ENCODE peak calls at places on chromosomes 1 and 21, in ten cellular contexts. T is small intestine, E is AG04450, N is fibroblast of pulmonary artery, A is fibroblast of mammary gland, V is heart right ventricle, K is fibroblast of the aortic adventitia, Q is cardiac muscle cell, F is IMR-90, U is PC-3. L is an unnamed sample.

GRCh38 chr1:153961421-153961820 is 1.9 kb downstream of the SLC39A1 start:
- DNase-seq in T (no peak), F (no peak), V (no peak), K (no peak), N (no peak), Q (no peak), U (no peak), A (no peak), E (no peak), L (no peak)

GRCh38 chr1:22339237-22339636 is 112.4 kb upstream of the ZBTB40 start:
- DNase-seq in U (no peak), T (no peak), N (no peak), V (no peak), A (no peak), K (no peak), E (no peak), Q (no peak), F (no peak), L (no peak)

GRCh38 chr1:204465469-204466415 is 28.9 kb downstream of the PIK3C2B start:
- DNase-seq in N (no peak), E (no peak), F (no peak), V (peak), Q (peak), U (no peak), A (no peak), K (no peak), T (no peak), L (no peak)

GRCh38 chr1:167541610-167542009 is 12.0 kb downstream of the CREG1 start:
- DNase-seq in U (no peak), T (no peak), N (peak), E (no peak), K (peak), A (peak), Q (no peak), F (peak), V (no peak), L (peak)

GRCh38 chr1:239467688-239468087 is 81.3 kb downstream of the CHRM3 start:
- DNase-seq in N (no peak), V (no peak), Q (no peak), T (no peak), K (no peak), F (no peak), U (no peak), E (no peak), A (no peak), L (no peak)

GRCh38 chr1:209748620-209749019 is 7.2 kb upstream of the TRAF3IP3 start:
- DNase-seq in N (no peak), K (no peak), A (no peak), U (no peak), T (no peak), E (no peak), Q (no peak), F (no peak), V (no peak), L (no peak)

GRCh38 chr1:180270767-180271639 is 40.9 kb downstream of the LHX4 start:
- DNase-seq in A (peak), N (peak), U (no peak), V (no peak), T (peak), F (peak), Q (no peak), E (peak), K (peak), L (peak)

GRCh38 chr1:160144921-160145320 is 6.5 kb upstream of the ATP1A4 start:
- DNase-seq in A (no peak), Q (no peak), T (no peak), K (peak), E (no peak), U (no peak), V (no peak), F (peak), N (no peak), L (no peak)

GRCh38 chr1:25549273-25550154 is 6.1 kb downstream of the LDLRAP1 start:
- DNase-seq in U (peak), E (no peak), N (no peak), A (peak), T (peak), K (peak), Q (no peak), V (peak), F (peak), L (no peak)

GRCh38 chr1:43382027-43382771 is 7.4 kb downstream of the MED8 start:
- DNase-seq in E (no peak), U (no peak), V (no peak), A (no peak), Q (no peak), F (no peak), N (peak), K (peak), T (peak), L (no peak)

GRCh38 chr1:156848461-156849150 is 10.3 kb downstream of the INSRR start:
- DNase-seq in T (peak), V (peak), E (no peak), F (no peak), K (no peak), U (no peak), Q (peak), A (no peak), N (no peak), L (no peak)

GRCh38 chr1:200962631-200963030 is 60.9 kb downstream of the KIF21B start:
- DNase-seq in K (no peak), F (no peak), A (no peak), T (no peak), Q (no peak), E (no peak), N (no peak), U (no peak), V (no peak), L (no peak)

GRCh38 chr1:229900220-229900619 is 166.8 kb upstream of the GALNT2 start:
- DNase-seq in T (no peak), A (no peak), Q (no peak), F (no peak), U (no peak), V (no peak), K (no peak), N (no peak), E (no peak), L (no peak)

GRCh38 chr1:31699341-31699891 is 4.4 kb downstream of the COL16A1 start:
- DNase-seq in E (no peak), V (no peak), F (no peak), T (peak), U (no peak), Q (no peak), A (no peak), K (no peak), N (no peak), L (no peak)

GRCh38 chr1:213564215-213564659 is 423.5 kb upstream of the PROX1 start:
- DNase-seq in F (no peak), V (no peak), N (no peak), U (peak), E (no peak), A (peak), Q (peak), K (no peak), T (peak), L (no peak)

GRCh38 chr1:13967707-13968106 is 267.7 kb downstream of the PRDM2 start:
- DNase-seq in N (no peak), V (no peak), E (no peak), A (no peak), T (no peak), K (no peak), Q (no peak), U (no peak), F (no peak), L (no peak)

GRCh38 chr1:237071641-237072420 is 29.8 kb downstream of the RYR2 start:
- DNase-seq in E (no peak), T (no peak), F (no peak), Q (no peak), K (no peak), N (no peak), A (no peak), V (no peak), U (no peak), L (no peak)

GRCh38 chr1:1213919-1214599 is at the start of gene TNFRSF4:
- DNase-seq in T (no peak), F (no peak), N (no peak), A (no peak), K (no peak), V (peak), Q (no peak), E (no peak), U (no peak), L (no peak)
- H3K4me3 ChIP-seq in T (no peak), F (no peak), N (no peak), A (no peak), K (no peak), V (peak), Q (no peak), E (no peak), U (no peak), L (no peak)

DNA sequence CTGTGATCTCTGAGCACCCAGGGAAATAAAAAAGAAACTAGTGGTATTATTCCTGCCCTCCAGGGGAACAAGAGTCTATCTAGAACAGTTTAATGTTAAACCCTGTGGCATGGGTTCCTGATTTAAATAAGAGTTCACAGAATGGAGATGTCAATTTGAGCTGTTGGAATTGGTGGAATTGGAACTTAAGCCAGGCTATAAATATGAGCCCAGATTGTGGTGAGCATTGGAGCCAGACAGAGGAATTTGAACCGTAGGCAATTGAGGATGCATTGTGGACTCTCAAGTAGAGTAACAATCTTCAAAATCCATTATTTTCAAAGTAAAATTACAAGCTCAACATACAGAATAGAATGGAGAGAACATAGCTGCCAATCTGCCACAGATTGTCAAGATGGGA is 98.2 kb downstream of the NEK7 start:
- DNase-seq in F (no peak), V (no peak), A (no peak), E (no peak), U (no peak), N (no peak), T (no peak), K (peak), Q (no peak), L (no peak)
- H3K4me3 ChIP-seq in F (no peak), V (no peak), A (no peak), E (no peak), U (no peak), N (no peak), T (no peak), K (no peak), Q (no peak), L (no peak)

DNA sequence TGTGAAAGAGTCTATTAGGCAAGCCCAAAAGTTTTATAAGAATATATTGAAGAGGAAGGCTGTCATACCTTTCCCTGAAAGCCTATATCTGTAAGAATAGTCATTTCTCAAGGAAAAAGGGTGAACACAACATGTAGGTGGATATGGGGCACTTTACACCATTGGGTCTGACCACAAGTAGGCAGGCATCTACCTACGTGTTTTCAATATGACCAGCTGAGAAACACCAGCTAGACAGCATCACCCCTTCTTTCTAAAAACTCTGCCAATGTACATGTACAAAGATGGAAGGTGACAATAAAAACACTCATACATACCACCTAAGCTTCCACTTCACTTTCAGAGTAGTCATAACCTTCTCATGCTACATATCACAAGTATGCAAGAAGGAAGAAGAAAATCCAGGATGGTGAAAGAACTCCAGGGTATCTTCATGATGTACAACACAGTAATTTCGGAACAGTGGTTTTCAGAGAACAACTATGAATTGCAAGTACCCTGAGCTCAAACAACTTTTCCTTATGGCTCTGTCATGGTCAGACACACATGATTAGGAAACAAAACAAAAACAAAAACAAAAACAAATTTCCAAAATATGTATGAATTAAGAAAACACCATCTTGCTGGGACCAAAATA is 98.5 kb upstream of the ADGRL2 start:
- DNase-seq in A (no peak), Q (no peak), F (no peak), T (no peak), V (no peak), U (no peak), E (no peak), N (no peak), K (no peak), L (no peak)
- H3K4me3 ChIP-seq in A (no peak), Q (no peak), F (no peak), T (no peak), V (no peak), U (no peak), E (no peak), N (no peak), K (no peak), L (no peak)

DNA sequence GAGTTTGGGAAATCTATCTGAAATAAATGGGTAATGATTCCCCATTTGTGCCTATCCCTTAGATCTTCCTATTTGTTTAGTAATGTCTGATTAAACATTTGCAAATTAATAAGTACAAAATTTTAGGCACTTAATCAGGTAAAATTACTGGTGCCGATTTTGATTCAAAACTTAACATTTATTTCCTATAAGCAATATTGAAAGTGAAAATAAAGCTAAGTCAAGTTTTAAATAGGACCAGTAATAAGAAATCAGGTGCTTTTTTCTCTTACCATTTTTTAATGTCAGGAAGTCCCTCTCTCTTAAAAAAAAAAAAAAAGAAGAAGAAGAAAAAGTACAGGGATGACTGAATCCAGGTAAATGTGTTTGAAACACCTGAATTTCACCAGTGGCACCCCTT is 773 bp upstream of the GBP4 start:
- DNase-seq in K (no peak), Q (no peak), E (no peak), N (no peak), U (no peak), T (peak), A (no peak), F (no peak), V (no peak), L (no peak)
- H3K4me3 ChIP-seq in K (no peak), Q (peak), E (no peak), N (peak), U (no peak), T (no peak), A (no peak), F (no peak), V (peak), L (no peak)

DNA sequence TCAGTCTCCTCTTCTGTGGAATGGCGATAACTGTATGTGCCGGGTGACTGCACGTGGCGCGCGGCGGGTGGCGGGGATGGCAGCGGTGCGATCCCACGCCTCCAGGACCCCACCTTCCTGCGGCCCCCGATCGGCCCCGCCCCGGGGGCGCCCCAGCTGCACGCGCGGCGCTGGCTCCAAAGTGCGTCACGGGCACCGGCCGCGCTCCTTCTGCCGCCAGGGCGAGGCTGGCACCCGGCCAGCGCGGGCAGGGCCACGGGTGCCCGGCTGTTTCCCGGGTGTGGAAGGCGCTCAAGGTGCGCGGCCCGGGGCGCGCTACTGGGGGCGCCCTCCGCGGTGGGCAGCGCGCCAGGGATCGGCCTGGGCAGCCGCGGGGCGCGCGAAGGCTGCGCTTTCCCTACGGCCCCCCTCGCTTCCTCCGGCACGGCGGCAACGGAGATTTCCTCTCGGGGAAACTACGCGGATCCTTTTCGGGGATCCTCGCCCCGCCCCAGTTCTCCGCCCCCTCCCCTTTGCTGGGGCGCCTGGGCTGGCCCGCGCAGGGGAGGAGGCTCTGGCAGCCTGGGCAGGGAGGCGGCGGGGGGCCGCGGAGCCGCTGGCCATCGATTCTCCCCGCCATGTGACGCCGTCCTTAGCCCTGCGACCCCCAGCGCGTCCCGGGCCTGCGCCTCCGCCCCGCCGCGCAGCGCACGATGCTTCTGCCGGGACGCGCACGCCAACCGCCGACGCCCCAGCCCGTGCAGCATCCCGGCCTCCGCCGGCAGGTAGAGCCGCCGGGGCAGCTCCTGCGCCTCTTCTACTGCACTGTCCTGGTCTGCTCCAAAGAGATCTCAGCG is at the start of gene EVA1C:
- DNase-seq in F (peak), U (peak), T (peak), N (peak), V (peak), A (peak), K (peak), Q (peak), E (no peak), L (no peak)
- H3K4me3 ChIP-seq in F (peak), U (peak), T (peak), N (peak), V (peak), A (peak), K (peak), Q (peak), E (peak), L (peak)

GRCh38 chr1:50333595-50333974 is 89.7 kb downstream of the DMRTA2 start:
- DNase-seq in F (peak), U (peak), T (peak), N (peak), E (no peak), V (peak), A (peak), K (peak), Q (peak), L (no peak)
- H3K4me3 ChIP-seq in F (peak), U (peak), T (no peak), N (peak), E (peak), V (peak), A (peak), K (peak), Q (peak), L (peak)

GRCh38 chr1:109490934-109491302 is 3.0 kb upstream of the CYB561D1 start:
- DNase-seq in N (no peak), Q (no peak), E (no peak), T (no peak), V (peak), F (no peak), K (no peak), A (no peak), U (no peak), L (no peak)

GRCh38 chr1:109490029-109490933 is 3.6 kb upstream of the CYB561D1 start:
- DNase-seq in N (peak), Q (peak), V (peak), U (peak), E (no peak), T (peak), F (peak), K (peak), A (peak), L (no peak)

GRCh38 chr1:109488201-109488600 is 4.5 kb downstream of the ATXN7L2 start:
- DNase-seq in F (no peak), E (no peak), Q (no peak), K (no peak), V (no peak), N (no peak), T (no peak), U (no peak), A (peak), L (no peak)

GRCh38 chr1:109491372-109491771 is 2.5 kb upstream of the CYB561D1 start:
- DNase-seq in E (no peak), T (no peak), A (no peak), V (no peak), U (no peak), F (no peak), N (no peak), Q (no peak), K (no peak), L (no peak)

GRCh38 chr1:109488696-109489095 is 5.0 kb downstream of the ATXN7L2 start:
- DNase-seq in Q (no peak), F (no peak), E (no peak), K (no peak), A (no peak), T (no peak), U (no peak), V (no peak), N (no peak), L (no peak)
- H3K4me3 ChIP-seq in Q (no peak), F (no peak), E (no peak), K (no peak), A (no peak), T (no peak), U (no peak), V (no peak), N (no peak), L (no peak)

GRCh38 chr1:11925938-11926292 is 312 bp downstream of the KIAA2013 start:
- DNase-seq in N (no peak), A (no peak), Q (no peak), K (no peak), F (no peak), T (no peak), V (peak), E (no peak), U (no peak), L (no peak)
- H3K4me3 ChIP-seq in N (peak), A (peak), Q (peak), K (peak), F (peak), T (peak), V (peak), E (peak), U (peak), L (peak)

DNA sequence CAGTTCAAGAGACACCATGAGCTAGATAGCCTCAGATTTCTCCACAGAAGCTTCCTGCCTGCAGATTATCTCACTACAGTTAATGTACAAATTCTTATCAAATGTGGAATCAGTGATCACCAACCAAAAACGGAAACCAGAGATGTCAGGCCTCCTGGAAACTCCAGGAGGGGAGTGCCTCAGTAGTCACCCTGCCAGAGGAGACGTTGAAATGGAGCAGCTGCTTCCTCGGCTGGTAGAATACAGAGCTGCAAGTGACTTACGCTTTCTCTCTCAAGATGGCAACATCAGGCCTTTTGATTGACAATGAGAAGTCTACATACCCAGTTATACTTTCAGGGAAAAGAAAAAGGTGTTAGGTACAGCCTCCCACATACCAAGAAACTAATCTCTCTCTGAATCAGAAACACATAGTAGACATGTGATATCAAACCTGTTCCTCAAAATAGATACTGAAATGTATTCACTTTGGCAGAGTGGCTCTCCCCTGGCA is 52.2 kb downstream of the ACP6 start:
- DNase-seq in V (no peak), K (no peak), E (no peak), U (no peak), N (no peak), Q (no peak), F (peak), T (no peak), A (no peak), L (no peak)
- H3K4me3 ChIP-seq in V (no peak), K (no peak), E (no peak), U (no peak), N (no peak), Q (no peak), F (no peak), T (no peak), A (no peak), L (no peak)

DNA sequence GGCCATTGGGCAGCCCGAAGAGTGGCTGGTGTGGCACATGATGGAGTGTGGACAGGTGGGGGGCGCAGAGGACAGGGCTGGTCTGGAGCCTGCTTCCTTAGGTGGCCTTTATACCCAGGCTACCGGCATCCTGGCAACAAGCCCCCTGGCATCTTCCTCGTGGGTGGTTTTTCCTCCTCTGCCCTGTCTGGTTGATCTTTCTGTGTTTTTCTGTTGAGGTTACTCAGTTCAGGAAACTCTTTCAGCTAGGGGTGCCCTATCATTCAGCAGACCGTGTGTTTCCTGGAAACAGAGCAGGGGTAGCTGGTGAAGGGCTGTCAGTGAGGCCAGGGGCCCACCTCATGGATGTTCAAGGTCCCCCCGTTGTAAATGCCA is at the start of gene KRTAP12-4:
- DNase-seq in T (no peak), K (no peak), N (no peak), F (no peak), U (no peak), V (no peak), Q (no peak), E (no peak), A (no peak), L (no peak)
- H3K4me3 ChIP-seq in T (no peak), K (no peak), N (no peak), F (no peak), U (no peak), V (no peak), Q (no peak), E (no peak), A (no peak), L (no peak)